ENCODE peak calls at places on chromosomes 4 and X, in nine cellular contexts. One of them, this sample, is unnamed. For H3K4me1, the result is how much of the 10 kb centered on the place peaks cover.

GRCh38 chr4:34289489-34289888 is 1954.8 kb downstream of the ARAP2 start:
- DNase-seq in esophagus squamous epithelium: no peak
- DNase-seq in PC-3: no peak
- DNase-seq in right lobe of liver: no peak
- DNase-seq in kidney: no peak
- DNase-seq in left ventricle myocardium inferior: no peak
- DNase-seq in H9: no peak
- DNase-seq in CD4-positive, alpha-beta memory T cell: no peak
- DNase-seq in endodermal cell: no peak
- DNase-seq in this sample: no peak

GRCh38 chr4:73187325-73187724 is 71.3 kb downstream of the ANKRD17 start:
- DNase-seq in CD4-positive, alpha-beta memory T cell: no peak
- DNase-seq in H9: no peak
- DNase-seq in esophagus squamous epithelium: no peak
- DNase-seq in endodermal cell: no peak
- DNase-seq in right lobe of liver: no peak
- DNase-seq in PC-3: peak
- DNase-seq in left ventricle myocardium inferior: no peak
- DNase-seq in kidney: no peak
- DNase-seq in this sample: no peak

GRCh38 chrX:118802857-118803256 is 20.8 kb upstream of the ZCCHC12 start:
- DNase-seq in left ventricle myocardium inferior: no peak
- DNase-seq in CD4-positive, alpha-beta memory T cell: no peak
- DNase-seq in right lobe of liver: no peak
- DNase-seq in kidney: no peak
- DNase-seq in endodermal cell: no peak
- DNase-seq in esophagus squamous epithelium: no peak
- DNase-seq in PC-3: peak
- DNase-seq in H9: no peak
- DNase-seq in this sample: peak

GRCh38 chr4:141241986-141242385 is 21.3 kb downstream of the ZNF330 start:
- DNase-seq in kidney: no peak
- DNase-seq in esophagus squamous epithelium: no peak
- DNase-seq in CD4-positive, alpha-beta memory T cell: no peak
- DNase-seq in left ventricle myocardium inferior: no peak
- DNase-seq in right lobe of liver: no peak
- DNase-seq in PC-3: no peak
- DNase-seq in H9: no peak
- DNase-seq in endodermal cell: no peak
- DNase-seq in this sample: no peak

GRCh38 chr4:124854968-124855367 is 142.4 kb upstream of the ANKRD50 start:
- DNase-seq in PC-3: no peak
- DNase-seq in endodermal cell: no peak
- DNase-seq in right lobe of liver: no peak
- DNase-seq in H9: no peak
- DNase-seq in CD4-positive, alpha-beta memory T cell: no peak
- DNase-seq in kidney: no peak
- DNase-seq in left ventricle myocardium inferior: no peak
- DNase-seq in esophagus squamous epithelium: no peak
- DNase-seq in this sample: no peak

GRCh38 chr4:94430416-94430815 is 21.3 kb upstream of the PDLIM5 start:
- DNase-seq in left ventricle myocardium inferior: no peak
- DNase-seq in PC-3: no peak
- DNase-seq in right lobe of liver: no peak
- DNase-seq in CD4-positive, alpha-beta memory T cell: no peak
- DNase-seq in H9: no peak
- DNase-seq in esophagus squamous epithelium: no peak
- DNase-seq in endodermal cell: no peak
- DNase-seq in kidney: no peak
- DNase-seq in this sample: no peak

GRCh38 chrX:18354369-18355329 is at the start of gene SCML2:
- DNase-seq in CD4-positive, alpha-beta memory T cell: peak
- DNase-seq in PC-3: peak
- DNase-seq in right lobe of liver: peak
- DNase-seq in endodermal cell: peak
- DNase-seq in left ventricle myocardium inferior: peak
- DNase-seq in esophagus squamous epithelium: no peak
- DNase-seq in kidney: peak
- DNase-seq in H9: peak
- DNase-seq in this sample: no peak

GRCh38 chr4:131382839-131383238 is 1766.3 kb upstream of the PCDH10 start:
- DNase-seq in CD4-positive, alpha-beta memory T cell: no peak
- DNase-seq in esophagus squamous epithelium: no peak
- DNase-seq in PC-3: no peak
- DNase-seq in kidney: no peak
- DNase-seq in right lobe of liver: no peak
- DNase-seq in endodermal cell: no peak
- DNase-seq in H9: no peak
- DNase-seq in left ventricle myocardium inferior: no peak
- DNase-seq in this sample: no peak

GRCh38 chr4:37767546-37767945 is 58.9 kb upstream of the PGM2 start:
- DNase-seq in left ventricle myocardium inferior: peak
- DNase-seq in kidney: peak
- DNase-seq in right lobe of liver: peak
- DNase-seq in CD4-positive, alpha-beta memory T cell: no peak
- DNase-seq in PC-3: no peak
- DNase-seq in H9: no peak
- DNase-seq in esophagus squamous epithelium: no peak
- DNase-seq in endodermal cell: no peak
- DNase-seq in this sample: peak

GRCh38 chr4:37770016-37770415 is 56.5 kb upstream of the PGM2 start:
- DNase-seq in right lobe of liver: no peak
- DNase-seq in left ventricle myocardium inferior: no peak
- DNase-seq in esophagus squamous epithelium: no peak
- DNase-seq in PC-3: no peak
- DNase-seq in CD4-positive, alpha-beta memory T cell: no peak
- DNase-seq in kidney: no peak
- DNase-seq in endodermal cell: no peak
- DNase-seq in H9: no peak
- DNase-seq in this sample: no peak

GRCh38 chr4:37771771-37772170 is 54.7 kb upstream of the PGM2 start:
- DNase-seq in kidney: no peak
- DNase-seq in PC-3: no peak
- DNase-seq in left ventricle myocardium inferior: no peak
- DNase-seq in right lobe of liver: no peak
- DNase-seq in H9: no peak
- DNase-seq in endodermal cell: no peak
- DNase-seq in CD4-positive, alpha-beta memory T cell: no peak
- DNase-seq in esophagus squamous epithelium: no peak
- DNase-seq in this sample: no peak

GRCh38 chr4:37767019-37767418 is 59.5 kb upstream of the PGM2 start:
- DNase-seq in kidney: no peak
- DNase-seq in PC-3: no peak
- DNase-seq in right lobe of liver: no peak
- DNase-seq in left ventricle myocardium inferior: no peak
- DNase-seq in endodermal cell: no peak
- DNase-seq in CD4-positive, alpha-beta memory T cell: no peak
- DNase-seq in esophagus squamous epithelium: no peak
- DNase-seq in H9: no peak
- DNase-seq in this sample: no peak

DNA sequence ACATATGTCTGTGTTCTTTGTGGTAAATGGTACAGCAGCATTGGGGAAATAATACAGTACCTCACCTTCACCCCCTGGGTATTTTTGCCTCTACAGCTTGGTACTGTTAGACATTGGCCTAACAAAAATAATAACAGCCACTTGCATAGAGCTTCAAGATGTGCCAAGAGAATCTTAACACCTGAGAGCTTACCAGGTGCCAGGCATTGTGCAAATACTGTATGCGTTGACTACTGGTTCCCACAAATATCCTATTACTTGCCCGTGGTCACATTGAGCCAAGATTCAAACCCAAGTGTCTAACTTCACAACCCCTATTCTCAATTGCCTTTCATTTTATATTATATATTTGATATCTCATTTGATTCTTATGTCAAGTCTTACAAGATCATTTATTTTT is 56.9 kb upstream of the PGM2 start:
- DNase-seq in H9: no peak
- DNase-seq in right lobe of liver: no peak
- DNase-seq in kidney: no peak
- DNase-seq in esophagus squamous epithelium: no peak
- DNase-seq in endodermal cell: no peak
- DNase-seq in left ventricle myocardium inferior: no peak
- DNase-seq in PC-3: no peak
- DNase-seq in CD4-positive, alpha-beta memory T cell: no peak
- DNase-seq in this sample: no peak
- H3K4me1 ChIP-seq in H9: under half
- H3K4me1 ChIP-seq in right lobe of liver: under half
- H3K4me1 ChIP-seq in kidney: under half
- H3K4me1 ChIP-seq in esophagus squamous epithelium: under half
- H3K4me1 ChIP-seq in endodermal cell: under half
- H3K4me1 ChIP-seq in left ventricle myocardium inferior: under half
- H3K4me1 ChIP-seq in PC-3: under half
- H3K4me1 ChIP-seq in CD4-positive, alpha-beta memory T cell: under half
- H3K4me1 ChIP-seq in this sample: under half

GRCh38 chr4:78480286-78480685 is 71.3 kb upstream of the ANXA3 start:
- DNase-seq in kidney: no peak
- DNase-seq in endodermal cell: no peak
- DNase-seq in H9: no peak
- DNase-seq in right lobe of liver: no peak
- DNase-seq in esophagus squamous epithelium: no peak
- DNase-seq in left ventricle myocardium inferior: no peak
- DNase-seq in PC-3: no peak
- DNase-seq in CD4-positive, alpha-beta memory T cell: no peak
- DNase-seq in this sample: no peak

GRCh38 chr4:78482281-78482680 is 69.3 kb upstream of the ANXA3 start:
- DNase-seq in endodermal cell: no peak
- DNase-seq in H9: no peak
- DNase-seq in kidney: no peak
- DNase-seq in esophagus squamous epithelium: no peak
- DNase-seq in CD4-positive, alpha-beta memory T cell: no peak
- DNase-seq in left ventricle myocardium inferior: no peak
- DNase-seq in right lobe of liver: no peak
- DNase-seq in PC-3: no peak
- DNase-seq in this sample: no peak

GRCh38 chr4:78483811-78484210 is 67.8 kb upstream of the ANXA3 start:
- DNase-seq in endodermal cell: no peak
- DNase-seq in left ventricle myocardium inferior: no peak
- DNase-seq in right lobe of liver: no peak
- DNase-seq in H9: no peak
- DNase-seq in PC-3: no peak
- DNase-seq in CD4-positive, alpha-beta memory T cell: no peak
- DNase-seq in kidney: no peak
- DNase-seq in esophagus squamous epithelium: no peak
- DNase-seq in this sample: no peak

GRCh38 chr4:78478523-78478922 is 73.0 kb upstream of the ANXA3 start:
- DNase-seq in kidney: no peak
- DNase-seq in endodermal cell: no peak
- DNase-seq in esophagus squamous epithelium: no peak
- DNase-seq in CD4-positive, alpha-beta memory T cell: no peak
- DNase-seq in PC-3: no peak
- DNase-seq in right lobe of liver: no peak
- DNase-seq in H9: no peak
- DNase-seq in left ventricle myocardium inferior: no peak
- DNase-seq in this sample: no peak

DNA sequence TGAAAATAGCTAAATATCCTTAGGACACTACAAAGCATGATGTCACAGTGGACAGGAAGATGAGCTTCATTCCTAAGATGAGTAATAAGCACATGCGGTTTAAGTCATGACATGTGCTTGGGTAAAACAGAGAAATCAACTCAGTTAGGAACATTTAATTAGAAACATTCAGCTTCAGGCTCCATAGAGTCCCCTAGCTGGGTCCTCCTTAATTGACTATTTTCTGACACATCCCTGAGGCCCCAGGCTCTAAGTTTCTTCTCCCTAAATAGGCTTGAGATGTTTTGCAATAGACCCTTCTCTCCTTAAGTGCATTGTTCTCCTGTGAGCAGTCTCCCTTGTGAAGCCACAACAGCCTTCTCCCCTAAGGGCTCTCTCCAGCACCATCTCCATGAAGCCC is 70.4 kb upstream of the ANXA3 start:
- DNase-seq in esophagus squamous epithelium: no peak
- DNase-seq in left ventricle myocardium inferior: no peak
- DNase-seq in endodermal cell: no peak
- DNase-seq in H9: no peak
- DNase-seq in CD4-positive, alpha-beta memory T cell: no peak
- DNase-seq in right lobe of liver: no peak
- DNase-seq in kidney: no peak
- DNase-seq in PC-3: no peak
- DNase-seq in this sample: no peak
- H3K4me1 ChIP-seq in esophagus squamous epithelium: under half
- H3K4me1 ChIP-seq in left ventricle myocardium inferior: under half
- H3K4me1 ChIP-seq in endodermal cell: under half
- H3K4me1 ChIP-seq in H9: under half
- H3K4me1 ChIP-seq in CD4-positive, alpha-beta memory T cell: under half
- H3K4me1 ChIP-seq in right lobe of liver: under half
- H3K4me1 ChIP-seq in kidney: under half
- H3K4me1 ChIP-seq in PC-3: under half
- H3K4me1 ChIP-seq in this sample: under half

GRCh38 chr4:150074064-150074463 is 4.2 kb upstream of the DCLK2 start:
- DNase-seq in H9: no peak
- DNase-seq in endodermal cell: no peak
- DNase-seq in right lobe of liver: no peak
- DNase-seq in esophagus squamous epithelium: no peak
- DNase-seq in kidney: no peak
- DNase-seq in PC-3: no peak
- DNase-seq in left ventricle myocardium inferior: no peak
- DNase-seq in CD4-positive, alpha-beta memory T cell: no peak
- DNase-seq in this sample: no peak

GRCh38 chr4:150072471-150072870 is 5.8 kb upstream of the DCLK2 start:
- DNase-seq in CD4-positive, alpha-beta memory T cell: no peak
- DNase-seq in esophagus squamous epithelium: no peak
- DNase-seq in right lobe of liver: no peak
- DNase-seq in PC-3: no peak
- DNase-seq in H9: no peak
- DNase-seq in endodermal cell: no peak
- DNase-seq in kidney: no peak
- DNase-seq in left ventricle myocardium inferior: no peak
- DNase-seq in this sample: no peak

GRCh38 chr4:150070464-150071170 is 7.6 kb upstream of the DCLK2 start:
- DNase-seq in endodermal cell: no peak
- DNase-seq in CD4-positive, alpha-beta memory T cell: no peak
- DNase-seq in H9: no peak
- DNase-seq in kidney: no peak
- DNase-seq in PC-3: no peak
- DNase-seq in left ventricle myocardium inferior: no peak
- DNase-seq in right lobe of liver: no peak
- DNase-seq in esophagus squamous epithelium: no peak
- DNase-seq in this sample: no peak

GRCh38 chr4:150069361-150069760 is 8.9 kb upstream of the DCLK2 start:
- DNase-seq in H9: no peak
- DNase-seq in PC-3: no peak
- DNase-seq in endodermal cell: no peak
- DNase-seq in CD4-positive, alpha-beta memory T cell: no peak
- DNase-seq in kidney: no peak
- DNase-seq in right lobe of liver: no peak
- DNase-seq in esophagus squamous epithelium: no peak
- DNase-seq in left ventricle myocardium inferior: no peak
- DNase-seq in this sample: no peak

DNA sequence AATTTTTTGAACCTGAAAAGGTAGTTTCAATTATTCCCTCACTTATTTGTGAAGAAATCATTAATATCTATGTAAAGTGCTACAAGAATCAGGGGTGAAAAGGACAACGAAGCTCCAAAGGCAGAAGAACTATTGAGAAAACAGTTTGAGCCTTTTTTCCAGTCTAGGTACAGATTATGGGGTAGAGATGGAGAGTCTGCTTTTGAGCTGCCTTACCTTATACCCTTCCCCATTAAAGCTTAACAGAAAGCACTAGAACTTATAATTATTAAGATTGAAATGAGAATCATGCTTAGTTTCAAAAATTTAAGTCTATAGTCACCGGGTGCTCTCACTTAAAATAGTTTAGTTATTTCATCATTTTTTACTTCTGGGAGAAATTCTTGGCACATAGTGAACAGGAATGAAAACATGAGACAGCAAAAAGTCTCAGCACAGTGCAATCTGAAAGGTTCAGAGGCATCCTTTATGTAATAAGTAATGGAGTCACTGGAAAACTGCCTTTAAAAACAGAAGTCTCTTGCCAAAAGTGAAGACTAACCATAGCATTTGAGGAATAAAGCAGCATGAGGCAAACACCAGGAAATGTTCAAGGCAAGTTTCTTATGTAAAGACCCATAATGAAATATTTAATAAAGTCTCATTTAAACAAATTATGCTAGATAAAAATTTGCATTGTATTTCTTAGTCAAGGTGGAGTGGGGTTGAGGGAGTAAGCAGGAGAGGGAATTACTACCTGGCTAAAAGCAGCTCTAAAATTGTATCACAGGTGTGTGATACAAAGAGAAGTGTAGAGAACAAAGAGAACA is 5.1 kb upstream of the DCLK2 start:
- DNase-seq in esophagus squamous epithelium: no peak
- DNase-seq in H9: no peak
- DNase-seq in PC-3: no peak
- DNase-seq in kidney: no peak
- DNase-seq in right lobe of liver: no peak
- DNase-seq in left ventricle myocardium inferior: no peak
- DNase-seq in endodermal cell: no peak
- DNase-seq in CD4-positive, alpha-beta memory T cell: no peak
- DNase-seq in this sample: no peak
- H3K4me1 ChIP-seq in esophagus squamous epithelium: under half
- H3K4me1 ChIP-seq in H9: under half
- H3K4me1 ChIP-seq in PC-3: under half
- H3K4me1 ChIP-seq in kidney: under half
- H3K4me1 ChIP-seq in right lobe of liver: under half
- H3K4me1 ChIP-seq in left ventricle myocardium inferior: under half
- H3K4me1 ChIP-seq in endodermal cell: under half
- H3K4me1 ChIP-seq in CD4-positive, alpha-beta memory T cell: under half
- H3K4me1 ChIP-seq in this sample: under half

GRCh38 chr4:143347495-143347894 is 10.8 kb downstream of the GAB1 start:
- DNase-seq in kidney: no peak
- DNase-seq in endodermal cell: no peak
- DNase-seq in H9: no peak
- DNase-seq in right lobe of liver: no peak
- DNase-seq in esophagus squamous epithelium: no peak
- DNase-seq in CD4-positive, alpha-beta memory T cell: no peak
- DNase-seq in left ventricle myocardium inferior: no peak
- DNase-seq in PC-3: no peak
- DNase-seq in this sample: no peak

GRCh38 chr4:143351149-143351691 is 14.5 kb downstream of the GAB1 start:
- DNase-seq in H9: no peak
- DNase-seq in kidney: no peak
- DNase-seq in right lobe of liver: no peak
- DNase-seq in endodermal cell: peak
- DNase-seq in left ventricle myocardium inferior: no peak
- DNase-seq in CD4-positive, alpha-beta memory T cell: no peak
- DNase-seq in esophagus squamous epithelium: no peak
- DNase-seq in PC-3: no peak
- DNase-seq in this sample: no peak

GRCh38 chr4:143346208-143346607 is 9.5 kb downstream of the GAB1 start:
- DNase-seq in kidney: no peak
- DNase-seq in H9: no peak
- DNase-seq in left ventricle myocardium inferior: no peak
- DNase-seq in esophagus squamous epithelium: no peak
- DNase-seq in right lobe of liver: no peak
- DNase-seq in endodermal cell: peak
- DNase-seq in PC-3: peak
- DNase-seq in CD4-positive, alpha-beta memory T cell: no peak
- DNase-seq in this sample: no peak

GRCh38 chr4:143352052-143352451 is 15.4 kb downstream of the GAB1 start:
- DNase-seq in left ventricle myocardium inferior: no peak
- DNase-seq in kidney: no peak
- DNase-seq in PC-3: peak
- DNase-seq in endodermal cell: no peak
- DNase-seq in H9: no peak
- DNase-seq in CD4-positive, alpha-beta memory T cell: no peak
- DNase-seq in right lobe of liver: no peak
- DNase-seq in esophagus squamous epithelium: no peak
- DNase-seq in this sample: no peak

GRCh38 chr4:143348233-143349077 is 11.8 kb downstream of the GAB1 start:
- DNase-seq in H9: no peak
- DNase-seq in endodermal cell: no peak
- DNase-seq in esophagus squamous epithelium: no peak
- DNase-seq in CD4-positive, alpha-beta memory T cell: no peak
- DNase-seq in kidney: no peak
- DNase-seq in PC-3: no peak
- DNase-seq in left ventricle myocardium inferior: no peak
- DNase-seq in right lobe of liver: no peak
- DNase-seq in this sample: no peak
- H3K4me1 ChIP-seq in H9: under half
- H3K4me1 ChIP-seq in endodermal cell: under half
- H3K4me1 ChIP-seq in esophagus squamous epithelium: under half
- H3K4me1 ChIP-seq in CD4-positive, alpha-beta memory T cell: under half
- H3K4me1 ChIP-seq in kidney: under half
- H3K4me1 ChIP-seq in PC-3: under half
- H3K4me1 ChIP-seq in left ventricle myocardium inferior: under half
- H3K4me1 ChIP-seq in right lobe of liver: under half
- H3K4me1 ChIP-seq in this sample: under half